ENCODE peak calls at places on chromosome 1, in four cellular contexts. K is AG09309, G is cardiac fibroblast, H is breast epithelium. W is an unnamed sample.

GRCh38 chr1:215287362-215287761 is 204.8 kb downstream of the KCNK2 start:
- DNase-seq in K (no peak), G (no peak), H (no peak), W (no peak)

GRCh38 chr1:35533596-35533995 is 23.6 kb downstream of the KIAA0319L start:
- DNase-seq in G (no peak), K (no peak), H (no peak), W (no peak)

GRCh38 chr1:82978461-82979324 is 1020.2 kb downstream of the TTLL7 start:
- DNase-seq in K (no peak), H (no peak), G (no peak), W (no peak)

GRCh38 chr1:232059726-232060360 is 433.3 kb downstream of the DISC1 start:
- DNase-seq in G (no peak), K (no peak), H (no peak), W (no peak)

GRCh38 chr1:189275786-189276185 is 1201.9 kb downstream of the BRINP3 start:
- DNase-seq in H (no peak), G (no peak), K (no peak), W (no peak)

GRCh38 chr1:234111458-234112142 is 207.1 kb downstream of the SLC35F3 start:
- DNase-seq in K (no peak), G (peak; percentile 10), H (no peak), W (no peak)

GRCh38 chr1:33363470-33363861 is 42.6 kb upstream of the A3GALT2 start:
- DNase-seq in G (no peak), K (no peak), H (no peak), W (no peak)

GRCh38 chr1:32111789-32112188 is 3.9 kb downstream of the KPNA6 start:
- DNase-seq in G (peak; percentile 10), H (no peak), K (no peak), W (no peak)

GRCh38 chr1:218617986-218618385 is 272.9 kb downstream of the TGFB2 start:
- DNase-seq in K (no peak), G (no peak), H (no peak), W (no peak)

GRCh38 chr1:89781494-89782126 is 39.2 kb upstream of the LRRC8D start:
- DNase-seq in H (no peak), K (no peak), G (no peak), W (no peak)

GRCh38 chr1:182974792-182975191 is 21.8 kb upstream of the SHCBP1L start:
- DNase-seq in H (no peak), G (no peak), K (no peak), W (no peak)

GRCh38 chr1:172976222-172977041 is 74.3 kb downstream of the TNFSF18 start:
- DNase-seq in K (peak; percentile 91), G (peak; percentile 98), H (no peak), W (no peak)

GRCh38 chr1:222880586-222880985 is 65.7 kb downstream of the DISP1 start:
- DNase-seq in G (peak; percentile 88), K (no peak), H (no peak), W (no peak)

GRCh38 chr1:90391116-90391515 is 326.0 kb downstream of the BARHL2 start:
- DNase-seq in G (peak; percentile 70), K (no peak), H (no peak), W (no peak)

GRCh38 chr1:109889094-109889493 is 21.6 kb upstream of the CSF1 start:
- DNase-seq in H (no peak), K (no peak), G (no peak), W (no peak)

GRCh38 chr1:116359060-116359830 is 13.8 kb upstream of the ATP1A1 start:
- DNase-seq in K (no peak), H (no peak), G (peak; percentile 69), W (no peak)

GRCh38 chr1:161962094-161962887 is 61.4 kb downstream of the OLFML2B start:
- DNase-seq in H (no peak), K (peak; percentile 71), G (peak; percentile 89), W (peak; percentile 44)

GRCh38 chr1:215507119-215507518 is 60.0 kb upstream of the KCTD3 start:
- DNase-seq in G (no peak), H (no peak), K (no peak), W (no peak)

GRCh38 chr1:173103006-173103405 is 52.3 kb upstream of the TNFSF18 start:
- DNase-seq in K (no peak), G (no peak), H (no peak), W (no peak)

GRCh38 chr1:197360068-197360467 is 92.0 kb downstream of the CRB1 start:
- DNase-seq in H (no peak), K (no peak), G (peak; percentile 26), W (no peak)

GRCh38 chr1:26094677-26095383 is 16.8 kb upstream of the PDIK1L start:
- DNase-seq in K (no peak), H (no peak), G (peak; percentile 32), W (no peak)

GRCh38 chr1:47436304-47436978 is 1.4 kb upstream of the FOXD2 start:
- DNase-seq in H (peak; percentile 41), G (peak; percentile 74), K (peak; percentile 8), W (no peak)

GRCh38 chr1:97190326-97190725 is 468.7 kb downstream of the PTBP2 start:
- DNase-seq in G (peak; percentile 69), H (no peak), K (no peak), W (no peak)

GRCh38 chr1:51982161-51982560 is 8.3 kb downstream of the RAB3B start:
- DNase-seq in G (no peak), K (no peak), H (no peak), W (no peak)

GRCh38 chr1:153749408-153750005 is 21.7 kb downstream of the INTS3 start:
- DNase-seq in K (peak; percentile 43), G (peak; percentile 82), H (peak; percentile 83), W (peak; percentile 58)

GRCh38 chr1:153752072-153752471 is 23.1 kb upstream of the SLC27A3 start:
- DNase-seq in K (no peak), G (peak; percentile 25), H (no peak), W (no peak)

GRCh38 chr1:153752561-153753195 is 22.5 kb upstream of the SLC27A3 start:
- DNase-seq in G (peak; percentile 83), K (no peak), H (peak; percentile 39), W (no peak)

GRCh38 chr1:153748903-153749302 is 21.1 kb downstream of the INTS3 start:
- DNase-seq in K (no peak), G (no peak), H (no peak), W (no peak)

GRCh38 chr1:153750026-153750995 is 22.5 kb downstream of the INTS3 start:
- DNase-seq in G (no peak), K (no peak), H (no peak), W (no peak)
- TF ChIP-seq CTCF in G (peak; percentile 8), K (peak; percentile 9), H (no peak), W (no peak)

GRCh38 chr1:115056395-115056798 is 26.8 kb downstream of the TSHB start:
- DNase-seq in H (no peak), G (peak; percentile 48), K (no peak), W (peak; percentile 59)

GRCh38 chr1:115057661-115058249 is 28.1 kb downstream of the TSHB start:
- DNase-seq in G (no peak), H (no peak), K (no peak), W (no peak)

GRCh38 chr1:115051850-115052249 is 22.2 kb downstream of the TSHB start:
- DNase-seq in K (no peak), H (no peak), G (no peak), W (no peak)

DNA sequence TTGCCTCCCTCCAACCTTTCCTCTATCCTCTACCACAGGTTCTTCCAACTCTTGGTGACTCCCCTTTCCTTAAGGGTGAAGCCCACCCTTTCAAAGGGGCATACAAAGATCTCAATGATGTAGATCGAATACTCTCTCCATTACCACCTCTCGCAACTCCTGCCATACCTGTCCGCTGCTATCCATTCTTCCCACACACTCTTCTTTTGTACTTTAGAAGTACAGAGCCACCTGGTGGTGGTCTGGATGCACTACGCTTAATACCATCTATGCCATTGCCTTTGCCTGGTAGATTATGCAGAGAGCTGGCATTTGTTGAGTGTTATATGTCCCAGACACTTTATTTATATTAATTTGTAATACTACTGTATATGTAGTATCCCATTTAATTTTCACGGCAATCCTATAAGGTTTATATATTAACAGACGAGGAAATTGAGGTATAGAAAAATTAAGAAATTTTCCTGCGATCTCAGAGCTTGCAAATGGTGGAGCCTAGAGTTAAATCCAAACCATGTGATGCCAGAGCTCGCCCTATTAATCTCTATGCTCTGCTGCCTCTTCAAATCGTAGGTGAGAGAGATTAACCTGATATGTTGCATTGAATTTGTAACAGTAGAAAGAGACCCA is 22.9 kb downstream of the TSHB start:
- DNase-seq in K (no peak), G (peak; percentile 59), H (peak; percentile 42), W (no peak)
- TF ChIP-seq CTCF in K (peak; percentile 83), G (peak; percentile 85), H (peak; percentile 64), W (peak; percentile 86)

DNA sequence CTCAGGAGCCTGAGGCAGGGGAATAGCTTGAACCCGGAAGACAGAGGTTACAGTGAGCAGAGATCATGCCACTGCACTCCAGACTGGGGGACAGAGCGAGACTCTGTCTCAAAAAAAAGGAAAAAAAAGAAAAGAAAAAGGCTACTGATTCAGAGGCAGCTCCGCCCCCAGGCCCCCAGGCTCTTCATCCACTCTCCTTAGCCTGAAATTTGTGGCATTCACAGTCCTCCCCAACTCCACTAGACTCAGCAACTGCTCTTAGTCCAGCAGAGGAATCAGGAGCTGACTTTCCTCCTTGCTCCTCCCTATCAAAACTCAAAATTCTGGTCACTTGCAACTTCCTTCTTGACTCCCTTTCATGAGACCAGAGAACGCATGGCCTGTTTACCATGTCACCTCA is 27.0 kb downstream of the PCAT6 start:
- DNase-seq in K (no peak), G (no peak), H (no peak), W (no peak)
- TF ChIP-seq CTCF in K (no peak), G (no peak), H (no peak), W (no peak)

GRCh38 chr1:3472088-3472850 is 17.8 kb downstream of the ARHGEF16 start:
- DNase-seq in G (no peak), K (no peak), H (no peak), W (no peak)

GRCh38 chr1:3472906-3473305 is 18.4 kb downstream of the ARHGEF16 start:
- DNase-seq in H (no peak), G (no peak), K (no peak), W (no peak)

GRCh38 chr1:3470650-3471355 is 16.3 kb downstream of the ARHGEF16 start:
- DNase-seq in K (no peak), G (no peak), H (no peak), W (no peak)

GRCh38 chr1:3469849-3470649 is 15.6 kb downstream of the ARHGEF16 start:
- DNase-seq in K (no peak), G (no peak), H (no peak), W (no peak)

DNA sequence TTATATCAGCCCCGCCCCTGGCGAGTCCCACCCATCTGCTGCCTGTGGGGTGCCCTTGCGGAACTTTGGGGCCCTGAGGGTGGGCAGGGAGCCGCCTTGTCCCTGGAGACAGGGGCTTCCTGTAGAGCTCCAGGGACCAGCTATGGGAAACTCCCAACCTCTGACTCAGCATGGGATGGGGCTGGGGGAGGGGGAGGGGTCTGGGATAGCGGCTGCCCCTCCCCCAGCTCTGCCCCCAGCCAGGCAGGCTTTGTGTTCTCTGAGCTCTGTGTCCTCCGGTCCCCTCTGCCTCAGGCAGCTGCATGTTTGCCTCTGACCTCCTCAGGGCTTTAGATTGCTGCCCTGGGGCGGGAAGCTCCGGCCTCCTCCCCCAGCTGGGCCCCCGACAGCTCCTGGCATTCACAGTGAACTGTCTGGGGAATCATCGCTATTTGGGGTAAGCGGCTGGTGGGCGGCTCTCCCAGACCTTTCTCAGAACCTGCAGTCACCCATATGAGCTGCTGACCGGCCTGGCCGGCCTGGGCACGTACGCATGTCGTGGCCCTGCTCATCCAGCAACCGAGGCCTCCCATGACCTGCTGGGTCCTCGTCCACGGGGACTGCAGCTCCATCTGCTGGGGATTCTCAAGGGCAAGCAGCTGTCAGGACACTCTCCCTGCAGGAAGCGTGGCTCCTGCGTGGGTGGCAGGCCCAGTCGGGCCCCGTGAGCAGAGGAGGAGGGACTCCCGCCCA is 17.1 kb downstream of the ARHGEF16 start:
- DNase-seq in G (peak; percentile 61), H (no peak), K (no peak), W (no peak)
- TF ChIP-seq CTCF in G (peak; percentile 49), H (no peak), K (peak; percentile 58), W (peak; percentile 48)

W was measured in AG09319.